ENCODE peak calls at places on chromosome 4, in eight cellular contexts. E, I, C, N, K, O, P and L are unnamed samples.

GRCh38 chr4:172480471-172480870 is 667.3 kb downstream of the GALNTL6 start:
- DNase-seq in E (no peak), I (no peak), C (no peak), N (no peak), K (no peak), O (no peak), P (no peak), L (no peak)

GRCh38 chr4:26462874-26463273 is 27.4 kb downstream of the CCKAR start:
- DNase-seq in E (no peak), I (no peak), C (peak), N (no peak), K (no peak), O (no peak), P (no peak), L (no peak)

GRCh38 chr4:87982446-87982845 is 6.9 kb downstream of the SPP1 start:
- DNase-seq in E (no peak), I (no peak), C (no peak), N (no peak), K (no peak), O (no peak), P (no peak), L (no peak)

GRCh38 chr4:75921910-75922309 is 18.9 kb downstream of the NAAA start:
- DNase-seq in E (no peak), I (no peak), C (no peak), N (no peak), K (no peak), O (no peak), P (no peak), L (no peak)

GRCh38 chr4:113083346-113083745 is 33.9 kb downstream of the ANK2 start:
- DNase-seq in E (no peak), I (no peak), C (no peak), N (no peak), K (no peak), O (no peak), P (no peak), L (no peak)

GRCh38 chr4:17336524-17336941 is 175.4 kb downstream of the QDPR start:
- DNase-seq in E (no peak), I (peak), C (no peak), N (no peak), K (peak), O (no peak), P (peak), L (no peak)

GRCh38 chr4:72352746-72353145 is 216.3 kb downstream of the ADAMTS3 start:
- DNase-seq in E (no peak), I (no peak), C (no peak), N (peak), K (no peak), O (no peak), P (no peak), L (no peak)

GRCh38 chr4:58940167-58940566 is 1830.0 kb upstream of the IGFBP7 start:
- DNase-seq in E (no peak), I (no peak), C (no peak), N (no peak), K (no peak), O (no peak), P (no peak), L (no peak)

GRCh38 chr4:176036585-176037205 is 28.9 kb upstream of the WDR17 start:
- DNase-seq in E (no peak), I (no peak), C (no peak), N (no peak), K (no peak), O (no peak), P (no peak), L (no peak)

GRCh38 chr4:41320786-41321185 is 64.1 kb downstream of the UCHL1 start:
- DNase-seq in E (no peak), I (no peak), C (no peak), N (no peak), K (no peak), O (no peak), P (no peak), L (no peak)

GRCh38 chr4:118388621-118389020 is 35.8 kb upstream of the PRSS12 start:
- DNase-seq in E (no peak), I (no peak), C (no peak), N (no peak), K (no peak), O (no peak), P (no peak), L (no peak)

GRCh38 chr4:100605144-100605543 is 87.3 kb upstream of the EMCN start:
- DNase-seq in E (no peak), I (no peak), C (no peak), N (no peak), K (no peak), O (no peak), P (no peak), L (no peak)

GRCh38 chr4:153062652-153063168 is 126.6 kb downstream of the FHDC1 start:
- DNase-seq in E (no peak), I (no peak), C (no peak), N (no peak), K (no peak), O (no peak), P (no peak), L (no peak)

GRCh38 chr4:150682126-150682525 is 100.2 kb downstream of the MAB21L2 start:
- DNase-seq in E (no peak), I (no peak), C (no peak), N (no peak), K (no peak), O (no peak), P (no peak), L (no peak)

GRCh38 chr4:106329027-106329618 is 12.8 kb downstream of the AIMP1 start:
- DNase-seq in E (no peak), I (no peak), C (no peak), N (peak), K (no peak), O (no peak), P (no peak), L (no peak)

GRCh38 chr4:32148120-32148666 is 1428.0 kb downstream of the PCDH7 start:
- DNase-seq in E (no peak), I (no peak), C (no peak), N (no peak), K (no peak), O (no peak), P (no peak), L (no peak)

DNA sequence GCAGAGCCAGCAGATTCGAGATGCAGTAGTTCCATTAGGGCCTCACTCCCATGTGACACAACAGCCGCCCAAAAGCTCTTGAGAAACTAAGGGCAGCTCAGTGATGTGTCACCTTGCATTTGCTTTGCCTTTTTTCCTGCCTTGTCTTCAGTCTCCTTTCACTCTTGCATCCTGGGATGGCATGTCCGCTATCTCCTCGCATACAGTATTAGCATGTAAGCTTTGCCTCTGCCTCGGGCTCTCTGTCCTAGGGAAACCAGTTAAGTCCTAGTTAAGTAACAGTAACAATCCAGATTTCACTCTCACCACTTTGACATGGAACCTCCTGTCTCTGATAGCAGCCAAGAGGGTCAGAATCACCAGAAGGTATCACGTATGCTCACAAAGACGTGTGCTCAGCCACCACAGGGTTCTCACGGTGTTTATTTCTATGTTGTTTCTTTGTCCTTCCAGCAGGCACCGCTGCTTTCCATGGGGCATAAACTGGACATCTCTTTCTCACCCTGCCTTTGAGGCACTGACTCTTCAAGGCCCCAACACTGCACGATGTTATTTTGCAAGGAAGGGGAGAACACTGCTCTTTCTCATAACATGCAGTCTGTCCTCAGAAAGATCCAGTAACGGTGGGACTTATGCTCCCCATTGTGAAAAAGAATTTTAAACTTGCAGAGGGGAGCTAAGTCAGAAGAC is 26.7 kb upstream of the SORBS2 start:
- DNase-seq in E (no peak), I (no peak), C (no peak), N (no peak), K (no peak), O (no peak), P (no peak), L (no peak)
- TF ChIP-seq CTCF in E (no peak), I (no peak), C (no peak), N (no peak), K (no peak), O (no peak), P (no peak), L (no peak)

DNA sequence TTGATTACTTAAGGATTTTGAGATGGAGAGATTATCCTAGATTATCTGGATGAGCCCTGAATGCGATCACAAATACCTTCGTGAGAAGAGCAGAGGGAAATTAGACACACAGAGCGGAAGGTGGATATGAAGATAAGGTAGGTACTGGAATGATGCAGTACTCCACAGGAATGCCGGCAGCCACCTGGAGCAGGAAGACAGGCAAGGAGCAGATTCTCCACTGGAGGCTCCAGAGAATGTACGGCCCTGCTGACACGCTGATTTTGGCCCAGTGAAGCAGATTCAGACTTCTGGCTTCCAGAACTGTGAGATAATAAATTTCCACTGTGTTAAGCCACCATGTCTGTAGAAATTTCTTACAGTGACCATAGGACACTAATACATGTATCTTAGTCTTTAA is 79.4 kb upstream of the PITX2 start:
- DNase-seq in E (no peak), I (no peak), C (no peak), N (no peak), K (no peak), O (no peak), P (no peak), L (no peak)
- TF ChIP-seq CTCF in E (no peak), I (no peak), C (no peak), N (no peak), K (no peak), O (no peak), P (no peak), L (no peak)

DNA sequence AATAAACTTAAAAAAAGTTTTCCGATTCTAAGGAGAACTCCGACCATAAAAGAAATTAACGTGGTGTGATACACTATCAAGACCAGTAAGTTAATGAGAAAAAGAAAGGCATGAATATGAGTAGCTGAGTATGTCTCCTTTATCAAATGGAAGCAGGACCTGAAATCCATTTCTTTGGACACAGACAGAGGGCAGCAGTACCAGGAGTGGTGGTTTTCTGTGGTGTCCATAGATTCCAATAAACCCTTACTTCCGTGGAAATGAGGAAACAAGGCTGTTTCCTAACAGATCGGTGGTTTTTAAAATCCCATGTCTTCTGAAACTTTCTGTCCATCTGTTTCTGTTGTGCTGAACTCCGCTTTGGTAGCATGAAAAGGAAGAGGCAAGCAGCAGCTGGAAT is 128.5 kb upstream of the TSPAN5 start:
- DNase-seq in E (no peak), I (no peak), C (no peak), N (peak), K (no peak), O (no peak), P (no peak), L (no peak)
- TF ChIP-seq CTCF in E (no peak), I (no peak), C (no peak), N (peak), K (no peak), O (no peak), P (no peak), L (no peak)

GRCh38 chr4:44493924-44494323 is 45.3 kb upstream of the KCTD8 start:
- DNase-seq in E (no peak), I (no peak), C (no peak), N (no peak), K (no peak), O (no peak), P (no peak), L (no peak)
- TF ChIP-seq CTCF in E (peak), I (peak), C (no peak), N (peak), K (no peak), O (peak), P (no peak), L (no peak)

DNA sequence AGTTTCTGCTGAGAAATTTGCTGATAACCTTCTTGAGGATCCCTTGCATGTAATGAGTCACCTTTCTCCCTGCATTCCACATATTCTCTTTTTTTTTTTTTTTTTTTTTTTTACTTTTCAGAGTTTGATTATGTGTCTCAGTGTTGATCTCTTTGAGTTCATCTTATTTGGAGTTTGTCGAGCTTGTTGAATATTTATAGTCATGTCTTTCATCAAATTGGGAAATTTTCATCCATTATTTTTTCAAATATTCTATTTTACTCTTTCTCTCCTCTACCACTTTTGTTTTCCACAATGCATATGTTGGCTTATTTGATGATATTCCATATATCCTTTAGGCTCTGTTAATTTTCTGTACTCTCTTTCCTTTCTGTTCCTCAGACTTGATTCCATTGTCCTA is 136.1 kb downstream of the MAD2L1 start:
- DNase-seq in E (no peak), I (no peak), C (no peak), N (no peak), K (no peak), O (no peak), P (no peak), L (no peak)
- TF ChIP-seq CTCF in E (no peak), I (no peak), C (no peak), N (no peak), K (no peak), O (no peak), P (no peak), L (no peak)

GRCh38 chr4:37890501-37891220 is at the start of gene TBC1D1:
- DNase-seq in E (peak), I (peak), C (no peak), N (no peak), K (peak), O (no peak), P (peak), L (peak)
- TF ChIP-seq CTCF in E (no peak), I (peak), C (no peak), N (no peak), K (no peak), O (no peak), P (no peak), L (no peak)

GRCh38 chr4:7042697-7043464 is at the start of gene TADA2B:
- DNase-seq in E (peak), I (peak), C (peak), N (peak), K (peak), O (peak), P (peak), L (peak)
- TF ChIP-seq CTCF in E (peak), I (peak), C (no peak), N (peak), K (peak), O (peak), P (no peak), L (no peak)